ENCODE peak calls at places on chromosome 17, in four cellular contexts. Z is DND-41, K is ascending aorta, P is spleen. W is an unnamed sample.

GRCh38 chr17:64024781-64025731 is 4.6 kb upstream of the ICAM2 start:
- DNase-seq in Z (no peak), K (peak), P (no peak), W (no peak)

GRCh38 chr17:27506348-27507218 is 50.3 kb downstream of the KSR1 start:
- DNase-seq in Z (peak), K (no peak), P (no peak), W (no peak)

GRCh38 chr17:66684716-66685115 is 150.2 kb upstream of the CACNG5 start:
- DNase-seq in Z (no peak), K (no peak), P (no peak), W (no peak)

GRCh38 chr17:43033947-43034622 is 9.1 kb downstream of the RND2 start:
- DNase-seq in Z (no peak), K (no peak), P (peak), W (no peak)

GRCh38 chr17:7842950-7843535 is 9.0 kb downstream of the KDM6B start:
- DNase-seq in Z (peak), K (peak), P (peak), W (peak)

GRCh38 chr17:61403846-61404701 is 4.4 kb downstream of the TBX2 start:
- DNase-seq in Z (no peak), K (no peak), P (peak), W (peak)

GRCh38 chr17:73690581-73691135 is 46.4 kb upstream of the SDK2 start:
- DNase-seq in Z (no peak), K (no peak), P (no peak), W (no peak)

GRCh38 chr17:42067371-42068180 is 17.2 kb upstream of the C17orf113 start:
- DNase-seq in Z (peak), K (peak), P (peak), W (peak)

GRCh38 chr17:18231156-18231555 is 5.7 kb downstream of the LLGL1 start:
- DNase-seq in Z (no peak), K (no peak), P (no peak), W (no peak)

GRCh38 chr17:57166803-57167202 is 81.8 kb downstream of the AKAP1 start:
- DNase-seq in Z (no peak), K (no peak), P (no peak), W (no peak)

GRCh38 chr17:49762148-49762941 is 1.6 kb downstream of the FAM117A start:
- DNase-seq in Z (no peak), K (no peak), P (no peak), W (no peak)
- H3K27ac ChIP-seq in Z (peak), K (peak), P (peak), W (no peak)

GRCh38 chr17:75754378-75755204 is 10.4 kb downstream of the GALK1 start:
- DNase-seq in Z (no peak), K (no peak), P (peak), W (peak)
- H3K27ac ChIP-seq in Z (peak), K (no peak), P (peak), W (peak)

GRCh38 chr17:29653995-29654714 is 31.4 kb upstream of the CORO6 start:
- DNase-seq in Z (no peak), K (no peak), P (no peak), W (no peak)
- H3K27ac ChIP-seq in Z (no peak), K (no peak), P (no peak), W (no peak)

GRCh38 chr17:46047398-46047797 is 48.3 kb downstream of the STH start:
- DNase-seq in Z (no peak), K (no peak), P (no peak), W (no peak)
- H3K27ac ChIP-seq in Z (no peak), K (no peak), P (peak), W (peak)

GRCh38 chr17:16313159-16314090 is 39.8 kb downstream of the CENPV start:
- DNase-seq in Z (no peak), K (no peak), P (no peak), W (peak)
- H3K27ac ChIP-seq in Z (no peak), K (no peak), P (no peak), W (peak)

DNA sequence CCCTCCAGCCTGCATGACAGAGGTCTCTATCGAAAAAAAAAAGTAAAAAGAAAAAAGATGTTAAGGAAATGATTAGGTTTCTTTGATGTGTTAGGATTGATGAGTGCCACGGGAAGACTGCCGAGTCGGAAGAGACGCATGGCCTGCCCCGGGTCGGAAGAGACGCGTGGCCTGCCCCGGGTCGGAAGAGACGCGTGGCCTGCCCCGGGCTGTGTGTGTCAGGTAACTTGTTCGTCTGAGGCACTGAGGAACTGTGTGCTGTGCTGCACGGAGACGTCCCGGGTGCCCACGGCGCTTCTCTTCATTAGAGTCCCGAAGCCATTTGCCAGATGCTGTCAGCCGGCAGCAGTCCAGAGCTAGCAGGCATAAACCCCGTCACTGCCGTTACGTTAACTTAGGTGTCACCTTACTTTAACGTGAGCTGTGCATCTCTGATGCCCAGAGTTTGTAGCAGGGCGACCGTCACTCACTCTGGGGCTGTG is 40.5 kb upstream of the FASN start:
- DNase-seq in Z (no peak), K (no peak), P (no peak), W (no peak)
- H3K27ac ChIP-seq in Z (no peak), K (no peak), P (no peak), W (no peak)

GRCh38 chr17:78338860-78339259 is 21.0 kb downstream of the SOCS3 start:
- DNase-seq in Z (no peak), K (no peak), P (no peak), W (no peak)

GRCh38 chr17:78341559-78342437 is 18.1 kb downstream of the SOCS3 start:
- DNase-seq in Z (no peak), K (peak), P (peak), W (peak)

GRCh38 chr17:78340183-78340955 is 19.5 kb downstream of the SOCS3 start:
- DNase-seq in Z (no peak), K (no peak), P (peak), W (no peak)

GRCh38 chr17:78335176-78335575 is 24.7 kb downstream of the SOCS3 start:
- DNase-seq in Z (no peak), K (no peak), P (no peak), W (no peak)

DNA sequence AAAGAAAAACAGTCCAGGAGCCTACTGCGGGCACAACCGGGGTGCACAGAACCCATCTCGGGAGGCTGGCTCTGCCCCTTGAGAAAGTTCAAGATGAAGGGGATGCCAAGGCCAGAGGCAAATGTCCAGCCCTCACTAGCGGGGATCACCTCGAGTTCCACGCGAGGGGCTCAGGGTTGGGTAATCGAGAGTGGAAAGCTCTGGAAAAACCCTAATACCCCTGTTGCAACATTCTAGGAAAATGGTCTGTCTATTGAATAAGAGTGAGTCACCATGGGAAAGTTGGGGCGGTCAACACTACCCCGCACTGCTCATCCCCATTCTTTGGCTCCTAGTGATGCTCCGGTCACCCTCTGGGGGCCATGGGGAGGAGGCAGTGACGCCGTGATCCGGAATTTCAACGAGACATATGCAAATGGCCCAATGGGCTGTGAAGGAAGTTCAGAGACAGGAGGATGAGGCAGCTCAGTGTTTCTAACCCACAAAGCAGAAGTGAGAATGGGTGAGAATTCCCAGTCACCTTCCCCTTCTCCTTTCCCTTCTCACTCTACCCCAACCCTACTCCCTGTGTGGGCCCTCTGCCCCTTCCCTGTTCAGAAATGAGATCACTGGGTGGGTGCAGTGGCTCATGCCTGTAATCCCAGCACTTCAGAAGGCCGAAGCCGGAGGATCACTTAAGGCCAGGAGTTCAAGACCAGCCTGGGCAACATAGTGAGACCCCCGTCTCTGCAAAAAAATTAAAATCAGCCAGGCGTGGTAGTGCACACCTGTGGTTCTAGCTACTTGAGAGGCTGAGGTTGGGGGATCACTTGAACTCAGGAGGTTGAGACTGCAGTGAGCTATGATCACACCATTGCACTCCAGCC is 22.4 kb downstream of the SOCS3 start:
- DNase-seq in Z (no peak), K (no peak), P (peak), W (no peak)
- H3K27ac ChIP-seq in Z (no peak), K (no peak), P (peak), W (no peak)

DNA sequence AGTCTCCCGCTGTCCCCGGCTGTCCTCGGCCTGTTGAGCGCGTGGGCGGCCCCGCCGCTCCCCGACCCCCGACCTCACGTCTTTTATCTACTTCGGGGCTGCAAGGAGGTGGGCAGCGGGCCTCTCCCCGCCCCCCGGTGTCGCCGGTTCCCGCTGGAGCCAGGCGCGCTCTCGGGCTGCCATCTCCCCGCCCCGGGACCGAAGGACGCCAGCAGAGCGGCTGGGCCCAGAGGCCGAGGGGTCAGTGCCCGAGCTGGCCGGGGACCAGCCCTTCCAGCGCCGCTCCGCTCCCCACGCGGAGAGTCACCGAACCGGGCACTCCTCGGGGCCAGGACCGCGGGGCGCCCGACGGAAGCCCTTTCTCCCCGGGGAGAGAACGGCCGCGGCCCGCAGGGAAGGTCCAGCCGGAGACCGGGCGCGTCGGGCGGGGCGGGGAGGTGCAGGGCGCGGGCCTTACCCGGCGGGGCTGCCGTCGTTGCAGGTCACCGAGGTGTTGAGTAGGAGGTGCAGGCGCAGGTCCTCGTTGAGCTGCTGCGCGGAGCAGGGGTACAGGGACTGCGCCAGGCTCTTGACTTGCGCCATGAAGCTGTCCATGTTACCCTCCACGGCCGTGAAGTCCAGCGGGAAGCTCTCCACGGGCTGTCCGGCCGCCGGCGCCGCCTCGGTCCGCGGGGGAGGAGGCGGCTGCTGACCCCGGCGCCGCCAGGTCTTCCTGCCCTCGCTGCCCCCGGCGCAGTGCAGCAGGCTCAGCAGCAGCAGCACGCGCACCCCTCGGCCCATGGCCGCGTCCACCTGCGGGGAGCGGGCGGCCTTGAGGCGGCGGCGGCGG is 643 bp downstream of the NOTUM start:
- DNase-seq in Z (no peak), K (no peak), P (no peak), W (peak)
- H3K27ac ChIP-seq in Z (no peak), K (no peak), P (no peak), W (peak)

DNA sequence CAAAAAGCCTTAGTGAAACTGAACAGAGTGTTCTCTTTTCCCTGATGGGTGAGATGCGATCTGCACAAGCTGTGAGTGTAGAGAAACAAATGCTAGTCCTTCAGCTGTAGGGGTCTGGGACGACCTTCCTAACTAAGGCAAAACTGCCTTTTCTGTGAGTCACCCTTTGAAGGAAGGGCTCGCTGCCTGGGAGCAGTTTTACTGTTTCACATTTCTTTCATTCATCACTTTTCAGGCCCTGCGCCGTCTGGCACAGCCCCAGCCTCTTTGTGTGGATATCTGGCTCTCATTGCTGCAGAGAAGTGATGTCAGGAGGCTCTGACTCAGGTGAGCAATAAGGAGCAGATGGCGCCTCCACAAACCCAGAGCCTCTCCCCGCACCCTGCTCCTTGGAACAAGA is 57.4 kb downstream of the HS3ST3A1 start:
- DNase-seq in Z (no peak), K (no peak), P (no peak), W (no peak)
- H3K27ac ChIP-seq in Z (no peak), K (no peak), P (no peak), W (no peak)

W was measured in right lobe of liver.